ENCODE peak calls at places on chromosome 9, in six cellular contexts. X, R, K, H, Q and A are unnamed samples.

GRCh38 chr9:2489838-2490314 is 131.7 kb upstream of the VLDLR start:
- DNase-seq in X (no peak), R (no peak), K (no peak), H (no peak), Q (no peak), A (peak; percentile 60)

GRCh38 chr9:17318821-17319320 is 184.0 kb downstream of the CNTLN start:
- DNase-seq in X (no peak), R (peak; percentile 11), K (no peak), H (no peak), Q (no peak), A (no peak)

GRCh38 chr9:19799784-19800183 is 10.9 kb upstream of the SLC24A2 start:
- DNase-seq in X (no peak), R (no peak), K (no peak), H (no peak), Q (no peak), A (no peak)

GRCh38 chr9:35272989-35273388 is 111.2 kb downstream of the UNC13B start:
- DNase-seq in X (no peak), R (peak; percentile 53), K (no peak), H (no peak), Q (no peak), A (no peak)

GRCh38 chr9:119020284-119020683 is 349.0 kb downstream of the BRINP1 start:
- DNase-seq in X (no peak), R (no peak), K (no peak), H (no peak), Q (no peak), A (no peak)

GRCh38 chr9:97636903-97637302 is 3.3 kb downstream of the NCBP1 start:
- DNase-seq in X (no peak), R (no peak), K (no peak), H (no peak), Q (no peak), A (no peak)

GRCh38 chr9:126376311-126376902 is 49.8 kb downstream of the MVB12B start:
- DNase-seq in X (no peak), R (no peak), K (no peak), H (no peak), Q (no peak), A (peak; percentile 63)

GRCh38 chr9:111994831-111995458 is 98.3 kb downstream of the UGCG start:
- DNase-seq in X (no peak), R (no peak), K (no peak), H (no peak), Q (no peak), A (no peak)